ENCODE peak calls at places on chromosome 9, in nine cellular contexts. N is lower lobe of right lung; K is GM13976; P is C1 segment of cervical spinal cord; L is LHCN-M2; F is midbrain; T is naive thymus-derived CD8-positive, alpha-beta T cell; U is epithelial cell of esophagus; Z is stimulated activated CD8-positive, alpha-beta memory T cell treated with anti-CD3 and anti-CD28 coated beads, Interleukin-12 subunit alpha, Interleukin-12 subunit beta, amount 100 ng/mL, for 1 hour. Y is an unnamed sample.

GRCh38 chr9:113857875-113858274 is 18.2 kb upstream of the ZNF618 start:
- DNase-seq in F (peak; percentile 3), K (no peak), P (no peak), Z (no peak), N (peak; percentile 54), L (no peak), T (no peak), U (no peak), Y (no peak)

GRCh38 chr9:17005085-17005484 is 129.8 kb upstream of the CNTLN start:
- DNase-seq in N (peak; percentile 48), L (peak; percentile 84), T (no peak), U (peak; percentile 45), Z (no peak), P (no peak), K (no peak), F (no peak), Y (no peak)

GRCh38 chr9:16337322-16338029 is 533.0 kb downstream of the BNC2 start:
- DNase-seq in T (no peak), U (peak; percentile 97), N (no peak), F (no peak), L (peak; percentile 100), K (no peak), Z (no peak), P (no peak), Y (no peak)

GRCh38 chr9:126429190-126429589 is 102.6 kb downstream of the MVB12B start:
- DNase-seq in K (no peak), F (no peak), Z (no peak), L (no peak), T (no peak), P (no peak), U (no peak), N (no peak), Y (no peak)

GRCh38 chr9:132241840-132242620 is 80.2 kb downstream of the NTNG2 start:
- DNase-seq in N (peak; percentile 73), K (peak; percentile 74), P (no peak), T (peak; percentile 30), U (no peak), F (no peak), L (no peak), Z (no peak), Y (no peak)

GRCh38 chr9:126517751-126518261 is 95.9 kb upstream of the LMX1B start:
- DNase-seq in F (no peak), P (no peak), L (no peak), N (no peak), U (no peak), T (no peak), K (no peak), Z (no peak), Y (no peak)

GRCh38 chr9:131046093-131046380 is 37.1 kb downstream of the LAMC3 start:
- DNase-seq in F (no peak), P (no peak), U (peak; percentile 48), L (no peak), K (no peak), Z (no peak), T (no peak), N (no peak), Y (no peak)

GRCh38 chr9:105171589-105171988 is 72.9 kb upstream of the SLC44A1 start:
- DNase-seq in N (no peak), Z (no peak), U (no peak), L (no peak), K (no peak), F (no peak), P (no peak), T (no peak), Y (no peak)

GRCh38 chr9:95515272-95516113 is 1.3 kb downstream of the PTCH1 start:
- DNase-seq in N (no peak), F (no peak), P (no peak), U (no peak), Z (no peak), T (peak; percentile 16), K (no peak), L (no peak), Y (no peak)

GRCh38 chr9:133904371-133905090 is 87.6 kb downstream of the VAV2 start:
- DNase-seq in L (no peak), F (no peak), K (no peak), N (no peak), Z (no peak), P (no peak), U (no peak), T (no peak), Y (no peak)

GRCh38 chr9:137619240-137620090 is 660 bp downstream of the EHMT1 start:
- DNase-seq in F (peak; percentile 32), L (peak; percentile 34), U (peak; percentile 50), P (no peak), Z (no peak), K (peak; percentile 66), N (peak; percentile 58), T (peak; percentile 16), Y (no peak)

GRCh38 chr9:114482602-114483001 is 22.7 kb downstream of the WHRN start:
- DNase-seq in K (no peak), Z (no peak), F (no peak), N (no peak), U (no peak), P (no peak), T (no peak), L (no peak), Y (no peak)

GRCh38 chr9:677461-678097 is 163.9 kb upstream of the DMRT1 start:
- DNase-seq in T (no peak), L (no peak), F (peak; percentile 49), U (peak; percentile 34), Z (no peak), N (no peak), K (no peak), P (peak; percentile 32), Y (peak; percentile 34)

GRCh38 chr9:120431268-120431667 is 148.7 kb downstream of the CDK5RAP2 start:
- DNase-seq in Z (no peak), L (no peak), N (no peak), F (no peak), K (no peak), U (no peak), T (no peak), P (no peak), Y (peak; percentile 8)

GRCh38 chr9:112858625-112859147 is 32.0 kb downstream of the SLC46A2 start:
- DNase-seq in K (peak; percentile 55), N (peak; percentile 52), P (no peak), T (no peak), U (peak; percentile 46), F (peak; percentile 24), Z (no peak), L (no peak), Y (peak; percentile 95)